ENCODE peak calls at places on chromosomes 3 and 15, in four cellular contexts. X, D, H and G are unnamed samples.

GRCh38 chr3:73061416-73061815 is at the start of gene EBLN2:
- DNase-seq in X (no peak), H (no peak), D (no peak), G (no peak)

GRCh38 chr15:58462547-58462946 is 30.8 kb downstream of the LIPC start:
- DNase-seq in X (no peak), D (no peak), H (no peak), G (no peak)

GRCh38 chr3:114809668-114810413 is 337.2 kb downstream of the ZBTB20 start:
- DNase-seq in H (peak; percentile 8), D (no peak), X (peak; percentile 19), G (peak; percentile 5)

GRCh38 chr15:60326824-60327654 is 70.7 kb downstream of the ANXA2 start:
- DNase-seq in H (peak; percentile 50), X (no peak), D (peak; percentile 55), G (no peak)

GRCh38 chr3:28334552-28334951 is 14.0 kb upstream of the ZCWPW2 start:
- DNase-seq in D (no peak), H (no peak), X (no peak), G (no peak)

GRCh38 chr15:90286678-90287077 is 21.2 kb downstream of the NGRN start:
- DNase-seq in H (peak; percentile 43), X (no peak), D (no peak), G (no peak)

GRCh38 chr3:152403632-152404066 is 134.9 kb downstream of the MBNL1 start:
- DNase-seq in H (no peak), X (no peak), D (peak; percentile 14), G (no peak)

GRCh38 chr3:28664123-28664522 is 315.5 kb upstream of the AZI2 start:
- DNase-seq in X (no peak), H (no peak), D (no peak), G (no peak)

DNA sequence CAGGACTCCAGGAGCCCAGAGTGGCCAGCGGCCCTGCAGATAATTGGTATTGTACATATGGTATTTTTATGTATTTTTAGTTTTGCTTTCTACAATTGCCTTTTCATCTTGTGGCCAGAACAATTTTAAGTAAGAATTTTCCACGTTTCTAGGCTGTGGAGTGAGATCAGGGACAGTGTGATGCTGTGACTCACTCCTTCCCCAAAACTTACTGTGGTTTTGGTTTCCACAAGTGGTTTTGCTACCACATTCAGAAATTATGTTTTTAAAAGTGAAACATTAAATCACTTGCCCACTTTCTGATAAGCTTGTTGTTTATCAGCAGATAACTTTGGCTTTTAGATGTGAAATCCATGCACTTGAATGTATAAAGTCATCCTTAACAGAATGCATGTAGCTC is 192.1 kb upstream of the THRB start:
- DNase-seq in D (no peak), H (no peak), X (no peak), G (no peak)
- TF ChIP-seq TAF1 in D (no peak), H (no peak), X (no peak), G (no peak)

DNA sequence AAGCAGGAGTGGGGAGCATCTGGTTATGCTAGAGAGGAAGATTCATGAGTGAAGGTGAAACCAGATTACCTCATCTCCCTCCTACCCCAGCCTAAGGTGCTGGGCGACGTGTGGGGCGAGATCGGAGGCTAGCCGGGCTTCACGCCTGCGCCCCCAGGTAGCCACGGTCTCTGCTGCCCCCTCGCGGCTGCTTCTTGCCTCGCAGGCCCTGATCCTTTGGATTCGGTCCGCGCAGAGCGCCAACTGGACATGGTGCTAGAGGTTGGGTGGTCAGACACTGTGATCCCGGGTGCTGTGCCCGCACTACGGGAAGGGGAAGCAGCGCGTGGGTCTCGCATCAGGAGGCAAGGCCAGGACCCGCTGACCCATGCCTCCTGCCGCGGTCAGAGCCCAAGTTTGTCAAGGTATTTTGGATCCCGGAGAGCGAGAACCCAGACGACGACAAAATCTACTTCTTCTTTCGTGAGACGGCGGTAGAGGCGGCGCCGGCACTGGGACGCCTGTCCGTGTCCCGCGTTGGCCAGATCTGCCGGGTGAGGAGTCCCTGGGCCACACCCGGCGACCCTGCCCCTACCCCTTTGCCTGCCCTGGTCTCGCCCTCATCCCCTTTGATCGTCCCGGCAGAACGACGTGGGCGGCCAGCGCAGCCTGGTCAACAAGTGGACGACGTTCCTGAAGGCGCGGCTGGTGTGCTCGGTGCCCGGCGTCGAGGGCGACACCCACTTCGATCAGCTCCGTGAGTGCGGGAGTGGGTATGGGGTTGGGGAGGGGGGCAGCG is 4.2 kb downstream of the SEMA3B start:
- DNase-seq in X (peak; percentile 99), D (peak; percentile 88), H (peak; percentile 64), G (peak; percentile 99)
- TF ChIP-seq POLR2A in X (no peak), D (no peak), H (no peak), G (no peak)

GRCh38 chr15:67125589-67126502 is 60.4 kb downstream of the SMAD3 start:
- DNase-seq in X (no peak), D (peak; percentile 35), H (no peak), G (no peak)

GRCh38 chr15:67130166-67130565 is 64.8 kb downstream of the SMAD3 start:
- DNase-seq in X (no peak), D (no peak), H (no peak), G (no peak)

GRCh38 chr15:67126551-67127333 is 61.3 kb downstream of the SMAD3 start:
- DNase-seq in H (peak; percentile 72), X (no peak), D (no peak), G (no peak)

GRCh38 chr15:67127334-67127664 is 61.9 kb downstream of the SMAD3 start:
- DNase-seq in H (no peak), X (no peak), D (no peak), G (no peak)

DNA sequence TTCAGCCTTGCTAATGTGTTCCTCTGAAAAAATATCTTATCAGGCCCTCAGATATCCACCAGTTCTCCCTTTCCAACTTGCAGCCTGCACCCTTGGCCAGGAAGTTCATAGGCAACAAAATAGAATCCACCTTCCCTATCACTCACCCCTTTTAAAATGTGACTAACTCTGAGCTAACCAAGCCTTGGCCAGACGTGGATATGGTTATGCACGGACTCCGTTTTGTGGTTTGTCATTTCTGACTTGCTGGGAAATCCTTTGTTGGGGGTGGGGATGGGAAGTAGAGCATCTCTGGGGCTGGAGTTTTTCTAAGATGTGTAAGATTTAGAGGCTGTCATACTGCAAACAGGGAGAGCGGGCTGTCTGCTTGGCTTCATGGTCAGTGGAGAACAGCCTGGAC is 62.5 kb downstream of the SMAD3 start:
- DNase-seq in H (no peak), D (no peak), X (no peak), G (no peak)
- TF ChIP-seq TAF1 in H (no peak), D (no peak), X (no peak), G (no peak)

DNA sequence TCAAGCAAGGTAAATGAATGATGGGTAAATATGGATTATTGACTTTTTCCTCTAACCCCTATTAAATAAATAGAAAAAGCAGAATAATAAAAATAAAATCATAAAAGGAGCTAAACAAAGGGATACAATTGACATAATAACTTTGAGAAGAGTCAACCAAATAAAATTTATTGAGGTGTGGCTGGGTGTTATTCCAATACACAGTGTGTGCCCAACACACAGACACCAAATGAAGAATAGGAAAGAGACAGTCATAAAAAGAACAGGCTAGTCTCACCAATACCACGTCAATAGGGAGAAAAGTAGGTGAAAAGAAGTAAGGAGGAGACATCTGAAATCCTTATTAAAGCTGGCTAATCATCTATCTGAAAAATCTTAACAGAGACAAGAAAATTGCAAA is 127.1 kb downstream of the ZBBX start:
- DNase-seq in H (no peak), X (no peak), D (no peak), G (no peak)
- TF ChIP-seq POLR2A in H (no peak), X (no peak), D (no peak), G (no peak)

GRCh38 chr3:106582151-106582550 is 713.3 kb upstream of the CBLB start:
- DNase-seq in X (no peak), H (no peak), D (no peak), G (no peak)
- TF ChIP-seq TAF1 in X (no peak), H (no peak), D (no peak), G (no peak)

GRCh38 chr3:49017646-49017977 is 768 bp downstream of the DALRD3 start:
- DNase-seq in X (no peak), D (peak; percentile 38), H (no peak), G (no peak)
- TF ChIP-seq POLR2A in X (no peak), D (no peak), H (no peak), G (no peak)

GRCh38 chr15:63501256-63502089 is 2.9 kb upstream of the USP3 start:
- DNase-seq in D (no peak), X (no peak), H (peak; percentile 38), G (no peak)
- TF ChIP-seq TAF1 in D (no peak), X (peak; percentile 25), H (peak; percentile 40), G (no peak)